ENCODE peak calls at places on chromosome 21, in five cellular contexts. O, J, Z, F and P are unnamed samples.

GRCh38 chr21:25360593-25360992 is 246.7 kb downstream of the MRPL39 start:
- DNase-seq in F (no peak), O (no peak), Z (no peak), J (no peak), P (no peak)

GRCh38 chr21:20698585-20698984 is 299.6 kb upstream of the NCAM2 start:
- DNase-seq in Z (no peak), J (no peak), F (no peak), O (no peak), P (no peak)

GRCh38 chr21:26136686-26137085 is 33.9 kb downstream of the APP start:
- DNase-seq in J (no peak), Z (no peak), F (no peak), O (no peak), P (no peak)

GRCh38 chr21:32817206-32817605 is 45.7 kb upstream of the PAXBP1 start:
- DNase-seq in J (no peak), Z (peak; percentile 64), F (no peak), O (peak; percentile 60), P (no peak)

GRCh38 chr21:17903029-17903806 is 84.1 kb upstream of the C21orf91 start:
- DNase-seq in J (no peak), Z (no peak), F (no peak), O (peak; percentile 56), P (no peak)

GRCh38 chr21:32603131-32603530 is 9.0 kb downstream of the CFAP298 start:
- DNase-seq in O (no peak), Z (no peak), F (no peak), J (no peak), P (no peak)

GRCh38 chr21:31482460-31482859 is 138.4 kb upstream of the TIAM1 start:
- DNase-seq in J (no peak), O (no peak), F (no peak), Z (no peak), P (no peak)

GRCh38 chr21:36065497-36066036 is 4.3 kb upstream of the CBR1 start:
- DNase-seq in Z (peak; percentile 67), F (no peak), O (peak; percentile 43), J (no peak), P (no peak)

GRCh38 chr21:41147096-41147978 is 20.6 kb upstream of the BACE2 start:
- DNase-seq in J (no peak), O (no peak), F (no peak), Z (no peak), P (no peak)

GRCh38 chr21:25369524-25370300 is 237.6 kb downstream of the MRPL39 start:
- DNase-seq in Z (peak; percentile 24), J (no peak), F (peak; percentile 9), O (no peak), P (no peak)

DNA sequence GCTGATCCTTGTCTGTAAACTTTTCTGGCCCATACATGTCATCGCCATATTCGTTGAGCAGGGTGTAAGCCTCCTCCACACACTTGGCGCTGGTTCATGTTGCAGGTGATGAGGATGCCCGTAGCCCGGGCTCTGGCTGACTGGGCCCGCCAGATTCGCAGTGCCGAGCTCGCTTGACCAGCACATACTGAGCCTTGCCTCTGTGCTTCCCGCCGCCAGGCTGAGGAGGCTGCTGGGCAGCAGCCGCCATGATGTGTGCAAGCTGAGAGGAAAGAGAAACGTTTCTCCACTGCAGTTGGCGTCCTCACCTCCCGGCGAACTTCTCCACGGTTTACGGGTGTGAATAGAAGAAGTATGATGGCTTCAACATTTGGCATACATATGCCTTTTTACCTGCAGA is 89.2 kb downstream of the LTN1 start:
- DNase-seq in F (no peak), O (no peak), J (no peak), Z (no peak), P (no peak)
- H3K27ac ChIP-seq in F (no peak overlapping the region), O (no peak overlapping the region), J (no peak overlapping the region), Z (no peak overlapping the region), P (no peak overlapping the region)

GRCh38 chr21:46628868-46629267 is 6.6 kb upstream of the PRMT2 start:
- DNase-seq in O (no peak), F (no peak), Z (no peak), J (no peak), P (no peak)

GRCh38 chr21:46624050-46624449 is 11.4 kb upstream of the PRMT2 start:
- DNase-seq in O (no peak), J (no peak), F (no peak), Z (no peak), P (no peak)

GRCh38 chr21:46625759-46626158 is 9.7 kb upstream of the PRMT2 start:
- DNase-seq in Z (no peak), J (no peak), F (no peak), O (no peak), P (no peak)

GRCh38 chr21:46627726-46628125 is 7.7 kb upstream of the PRMT2 start:
- DNase-seq in O (no peak), Z (no peak), F (no peak), J (no peak), P (no peak)

GRCh38 chr21:46626536-46627302 is 8.8 kb upstream of the PRMT2 start:
- DNase-seq in F (no peak), Z (no peak), O (no peak), J (no peak), P (no peak)
- H3K27ac ChIP-seq in F (no peak overlapping the region), Z (no peak overlapping the region), O (no peak overlapping the region), J (no peak overlapping the region), P (no peak overlapping the region)

GRCh38 chr21:16829532-16829931 is 683.3 kb upstream of the CXADR start:
- DNase-seq in Z (no peak), O (no peak), F (no peak), J (no peak), P (no peak)
- H3K27ac ChIP-seq in Z (no peak overlapping the region), O (no peak overlapping the region), F (no peak overlapping the region), J (no peak overlapping the region), P (no peak overlapping the region)

GRCh38 chr21:39084979-39085729 is 98.1 kb downstream of the PSMG1 start:
- DNase-seq in F (no peak), O (peak; percentile 66), J (no peak), Z (no peak), P (no peak)

GRCh38 chr21:39083377-39084008 is 99.8 kb downstream of the PSMG1 start:
- DNase-seq in O (peak; percentile 68), F (peak; percentile 21), Z (no peak), J (no peak), P (no peak)

GRCh38 chr21:39085843-39086415 is 97.3 kb downstream of the PSMG1 start:
- DNase-seq in F (no peak), J (no peak), Z (no peak), O (no peak), P (no peak)

GRCh38 chr21:39082656-39083376 is 100.4 kb downstream of the PSMG1 start:
- DNase-seq in F (peak; percentile 26), Z (no peak), O (no peak), J (no peak), P (no peak)

DNA sequence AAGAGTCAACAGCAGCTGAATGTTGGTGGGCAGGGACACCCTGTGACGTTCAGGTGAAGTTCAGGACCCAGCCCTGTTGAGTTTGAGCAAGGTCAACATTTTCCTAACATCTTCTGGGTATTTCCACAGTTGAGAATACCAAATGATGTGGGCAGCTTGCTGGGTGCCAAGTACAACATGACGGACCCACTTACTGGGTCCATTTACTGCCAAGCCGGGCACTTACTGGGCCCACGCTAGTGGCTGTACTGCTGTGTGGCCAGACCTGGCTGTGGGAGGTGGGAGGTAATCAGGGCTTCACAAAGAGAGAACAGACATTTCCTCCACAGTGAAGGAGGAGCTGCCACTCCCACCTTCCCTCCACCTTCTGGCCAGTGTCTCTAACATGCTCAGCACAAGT is 99.2 kb downstream of the PSMG1 start:
- DNase-seq in J (no peak), F (no peak), Z (no peak), O (no peak), P (no peak)
- H3K27ac ChIP-seq in J (no peak overlapping the region), F (no peak overlapping the region), Z (no peak overlapping the region), O (peak overlapping the region; percentile 1), P (no peak overlapping the region)

GRCh38 chr21:43301424-43302355 is 125.2 kb downstream of the SIK1 start:
- DNase-seq in J (no peak), Z (no peak), F (no peak), O (no peak), P (no peak)
- H3K27ac ChIP-seq in J (peak overlapping the region; percentile 16), Z (no peak overlapping the region), F (peak overlapping the region; percentile 36), O (no peak overlapping the region), P (no peak overlapping the region)

DNA sequence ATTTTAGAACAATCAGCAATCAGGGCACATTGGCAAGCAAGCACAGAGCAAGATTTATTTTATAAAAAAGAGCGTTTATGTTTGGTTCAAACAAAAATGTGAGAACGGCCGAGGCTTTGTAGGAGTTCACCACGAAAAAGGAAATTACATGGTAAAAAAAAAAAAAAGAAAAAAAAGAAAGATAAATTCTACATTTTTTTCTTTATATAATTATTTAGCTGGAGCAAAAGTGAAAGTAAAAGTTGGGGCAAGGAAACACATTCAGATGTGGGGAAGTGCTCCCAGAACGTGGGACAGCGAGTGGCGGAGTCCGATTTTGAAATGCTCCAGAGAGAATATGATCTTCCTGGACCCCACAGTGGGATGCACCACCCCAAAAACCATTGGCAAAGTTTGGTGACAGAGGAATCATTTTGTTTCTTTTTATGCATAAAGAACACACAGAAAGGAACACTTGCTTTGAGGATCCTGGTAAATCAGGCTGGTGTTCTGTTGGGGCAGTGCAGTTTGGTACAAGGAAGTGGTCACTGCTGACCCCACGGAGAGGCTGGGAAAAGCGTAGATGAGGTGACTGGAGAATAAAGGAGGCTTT is 16.3 kb upstream of the ATP5PO start:
- DNase-seq in J (no peak), O (no peak), F (no peak), Z (no peak), P (no peak)
- H3K27ac ChIP-seq in J (no peak overlapping the region), O (peak overlapping the region; percentile 97), F (peak overlapping the region; percentile 86), Z (peak overlapping the region; percentile 71), P (peak overlapping the region; percentile 87)

GRCh38 chr21:45323487-45324380 is 36.0 kb upstream of the POFUT2 start:
- DNase-seq in Z (peak; percentile 46), J (no peak), F (no peak), O (no peak), P (no peak)
- H3K27ac ChIP-seq in Z (peak overlapping the region; percentile 95), J (peak overlapping the region; percentile 100), F (no peak overlapping the region), O (no peak overlapping the region), P (no peak overlapping the region)

GRCh38 chr21:45439171-45439872 is 34.4 kb downstream of the COL18A1 start:
- DNase-seq in Z (peak; percentile 80), F (peak; percentile 45), O (peak; percentile 88), J (peak; percentile 78), P (no peak)
- H3K27ac ChIP-seq in Z (peak overlapping the region; percentile 74), F (no peak overlapping the region), O (peak overlapping the region; percentile 32), J (peak overlapping the region; percentile 84), P (no peak overlapping the region)